ENCODE peak calls at places on chromosomes 2 and 18, in seven cellular contexts. V, U, T, Y, F, Z and J are unnamed samples.

GRCh38 chr2:104118889-104119288 is 735.0 kb upstream of the POU3F3 start:
- DNase-seq in V (peak), U (no peak), T (no peak), Y (no peak), F (no peak), Z (no peak), J (no peak)

GRCh38 chr2:66478729-66479316 is 43.9 kb downstream of the MEIS1 start:
- DNase-seq in V (no peak), U (no peak), T (no peak), Y (no peak), F (no peak), Z (no peak), J (no peak)

GRCh38 chr2:128754246-128754724 is 435.6 kb upstream of the HS6ST1 start:
- DNase-seq in V (no peak), U (no peak), T (no peak), Y (no peak), F (no peak), Z (peak), J (no peak)

GRCh38 chr2:159096896-159097295 is 128.5 kb downstream of the TANC1 start:
- DNase-seq in V (no peak), U (no peak), T (no peak), Y (peak), F (no peak), Z (peak), J (no peak)

GRCh38 chr18:12884521-12885323 is 685 bp upstream of the PTPN2 start:
- DNase-seq in V (no peak), U (no peak), T (no peak), Y (no peak), F (no peak), Z (no peak), J (no peak)

GRCh38 chr2:7430421-7430868 is 513.2 kb downstream of the RNF144A start:
- DNase-seq in V (peak), U (no peak), T (no peak), Y (peak), F (no peak), Z (no peak), J (peak)

GRCh38 chr2:43305006-43305405 is 78.6 kb upstream of the ZFP36L2 start:
- DNase-seq in V (peak), U (peak), T (no peak), Y (no peak), F (no peak), Z (peak), J (peak)

GRCh38 chr2:196252408-196253114 is 81.2 kb upstream of the STK17B start:
- DNase-seq in V (no peak), U (peak), T (no peak), Y (no peak), F (no peak), Z (no peak), J (no peak)

GRCh38 chr2:156452971-156453370 is 16.8 kb downstream of the GPD2 start:
- DNase-seq in V (no peak), U (no peak), T (no peak), Y (no peak), F (no peak), Z (no peak), J (no peak)

GRCh38 chr2:169091761-169092523 is 22.6 kb downstream of the DHRS9 start:
- DNase-seq in V (no peak), U (peak), T (no peak), Y (no peak), F (no peak), Z (peak), J (no peak)

GRCh38 chr2:24577481-24577880 is 86.4 kb downstream of the NCOA1 start:
- DNase-seq in V (no peak), U (no peak), T (no peak), Y (no peak), F (no peak), Z (peak), J (no peak)

GRCh38 chr2:17538022-17538843 is 2.3 kb upstream of the VSNL1 start:
- DNase-seq in V (peak), U (peak), T (peak), Y (no peak), F (no peak), Z (peak), J (peak)

GRCh38 chr18:50154420-50154819 is 40.5 kb downstream of the MYO5B start:
- DNase-seq in V (no peak), U (no peak), T (no peak), Y (no peak), F (no peak), Z (no peak), J (no peak)

GRCh38 chr2:3634631-3635091 is 23.3 kb upstream of the ALLC start:
- DNase-seq in V (no peak), U (no peak), T (peak), Y (no peak), F (no peak), Z (no peak), J (no peak)

GRCh38 chr2:47028171-47028570 is 112.6 kb upstream of the MCFD2 start:
- DNase-seq in V (no peak), U (no peak), T (no peak), Y (no peak), F (no peak), Z (no peak), J (no peak)

GRCh38 chr2:121529439-121530209 is 1.1 kb upstream of the RNU4ATAC start:
- DNase-seq in V (no peak), U (peak), T (peak), Y (no peak), F (peak), Z (peak), J (peak)

GRCh38 chr2:64454316-64455030 is 511 bp downstream of the LGALSL start:
- DNase-seq in V (peak), U (peak), T (peak), Y (peak), F (peak), Z (peak), J (peak)

GRCh38 chr2:8992643-8993042 is 10.8 kb downstream of the MBOAT2 start:
- DNase-seq in V (no peak), U (no peak), T (no peak), Y (no peak), F (no peak), Z (no peak), J (peak)

GRCh38 chr2:233486357-233486756 is 80.2 kb downstream of the USP40 start:
- DNase-seq in V (no peak), U (no peak), T (no peak), Y (no peak), F (no peak), Z (no peak), J (no peak)

GRCh38 chr2:21019000-21019677 is 24.7 kb downstream of the APOB start:
- DNase-seq in V (no peak), U (no peak), T (no peak), Y (no peak), F (no peak), Z (no peak), J (no peak)

GRCh38 chr18:49021433-49022129 is 70.8 kb upstream of the SMAD7 start:
- DNase-seq in V (peak), U (peak), T (peak), Y (peak), F (no peak), Z (peak), J (peak)

GRCh38 chr2:156526950-156527636 is 90.9 kb downstream of the GPD2 start:
- DNase-seq in V (no peak), U (no peak), T (no peak), Y (no peak), F (no peak), Z (no peak), J (no peak)

GRCh38 chr2:189837336-189837735 is 53.1 kb downstream of the PMS1 start:
- DNase-seq in V (no peak), U (no peak), T (no peak), Y (no peak), F (no peak), Z (no peak), J (no peak)

GRCh38 chr2:109624339-109624738 is 10.2 kb downstream of the SOWAHC start:
- DNase-seq in V (no peak), U (no peak), T (no peak), Y (no peak), F (no peak), Z (no peak), J (no peak)
- H2BK120ac ChIP-seq in V (no peak), U (no peak), T (no peak), Y (no peak), F (no peak), Z (no peak), J (no peak)

DNA sequence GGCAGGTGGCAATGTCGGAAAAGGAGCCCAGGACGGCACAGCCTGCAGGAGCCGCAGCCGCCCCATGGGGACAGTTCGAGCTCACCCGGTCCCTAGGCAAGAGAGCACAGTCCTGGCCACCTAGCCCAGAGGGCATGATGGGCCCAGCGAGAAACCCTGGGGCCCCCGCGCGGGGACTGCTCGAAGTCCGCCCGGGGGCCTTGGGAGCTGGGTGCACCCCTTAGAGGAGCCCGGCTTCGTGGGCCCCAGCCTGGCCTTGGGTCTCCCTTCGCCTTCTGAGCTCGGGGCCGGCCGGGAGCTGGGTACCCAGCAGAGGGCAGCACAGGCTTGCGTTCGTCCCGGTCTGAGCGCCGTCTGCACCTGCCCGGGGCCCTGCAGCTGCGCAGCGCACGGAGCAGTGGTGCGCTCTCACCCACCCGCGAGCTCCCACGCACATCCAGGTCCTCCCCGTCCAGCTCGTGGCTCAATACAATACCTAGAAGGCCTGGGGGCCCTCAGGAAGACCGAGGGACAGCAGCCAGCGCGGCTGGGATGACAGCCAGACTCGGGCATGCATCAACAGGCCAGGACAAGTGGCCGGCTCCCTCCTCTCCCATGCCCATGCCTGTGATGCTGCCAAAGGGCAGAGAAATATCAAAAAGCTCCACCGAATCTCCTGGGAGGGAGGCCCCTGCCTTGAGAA is 96.2 kb upstream of the ZNF532 start:
- DNase-seq in V (peak), U (peak), T (peak), Y (peak), F (peak), Z (peak), J (peak)
- H3K9ac ChIP-seq in V (no peak), U (no peak), T (no peak), Y (no peak), F (peak), Z (no peak), J (no peak)

GRCh38 chr2:219059375-219059724 is 1.4 kb downstream of the IHH start:
- DNase-seq in V (no peak), U (no peak), T (no peak), Y (peak), F (no peak), Z (no peak), J (no peak)
- H2BK120ac ChIP-seq in V (no peak), U (no peak), T (no peak), Y (no peak), F (no peak), Z (no peak), J (no peak)

DNA sequence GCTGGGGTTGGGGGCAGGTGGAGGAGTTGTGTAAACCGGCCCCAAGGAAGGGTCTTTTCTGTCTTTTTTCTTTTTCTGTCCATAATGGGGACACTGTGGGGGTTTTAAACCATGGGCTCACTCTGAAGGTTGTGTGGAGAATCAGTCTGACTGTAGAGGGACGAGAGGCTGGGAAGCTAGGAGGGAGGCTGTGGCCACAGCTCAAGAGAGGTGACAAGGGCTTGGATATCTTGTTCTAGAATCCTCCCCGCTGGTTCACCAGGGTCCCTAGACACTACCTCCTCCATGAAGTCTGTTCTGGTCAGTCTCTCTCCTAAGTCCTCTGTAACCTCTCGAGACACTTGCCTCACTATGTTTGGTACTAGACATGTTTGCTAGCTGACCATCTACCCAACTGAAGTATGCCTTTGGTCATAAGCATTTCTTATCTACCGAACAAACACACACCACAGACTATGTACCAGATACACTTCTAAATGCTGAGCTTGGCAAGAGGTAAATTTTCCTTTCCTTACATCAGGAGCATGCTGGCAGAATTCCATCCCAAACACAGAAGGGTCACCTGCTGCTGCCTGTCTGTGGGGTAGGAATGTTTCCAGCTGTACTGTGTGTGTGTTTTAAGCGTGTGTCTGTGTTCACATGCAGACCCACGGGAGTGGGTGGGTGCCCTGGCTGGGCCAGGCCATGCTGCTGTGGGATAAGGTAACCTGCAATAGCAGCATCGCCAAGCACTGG is 69.6 kb upstream of the MGAT4A start:
- DNase-seq in V (no peak), U (no peak), T (no peak), Y (no peak), F (no peak), Z (no peak), J (no peak)
- H3K9ac ChIP-seq in V (no peak), U (no peak), T (no peak), Y (no peak), F (no peak), Z (no peak), J (no peak)

GRCh38 chr18:70160075-70160678 is 45.3 kb downstream of the RTTN start:
- DNase-seq in V (no peak), U (no peak), T (no peak), Y (no peak), F (no peak), Z (no peak), J (no peak)
- H2BK120ac ChIP-seq in V (no peak), U (peak), T (no peak), Y (no peak), F (no peak), Z (no peak), J (no peak)

GRCh38 chr2:238855299-238855698 is 7.4 kb downstream of the TWIST2 start:
- DNase-seq in V (no peak), U (no peak), T (no peak), Y (no peak), F (no peak), Z (no peak), J (no peak)
- H3K9ac ChIP-seq in V (no peak), U (no peak), T (no peak), Y (no peak), F (no peak), Z (peak), J (no peak)

DNA sequence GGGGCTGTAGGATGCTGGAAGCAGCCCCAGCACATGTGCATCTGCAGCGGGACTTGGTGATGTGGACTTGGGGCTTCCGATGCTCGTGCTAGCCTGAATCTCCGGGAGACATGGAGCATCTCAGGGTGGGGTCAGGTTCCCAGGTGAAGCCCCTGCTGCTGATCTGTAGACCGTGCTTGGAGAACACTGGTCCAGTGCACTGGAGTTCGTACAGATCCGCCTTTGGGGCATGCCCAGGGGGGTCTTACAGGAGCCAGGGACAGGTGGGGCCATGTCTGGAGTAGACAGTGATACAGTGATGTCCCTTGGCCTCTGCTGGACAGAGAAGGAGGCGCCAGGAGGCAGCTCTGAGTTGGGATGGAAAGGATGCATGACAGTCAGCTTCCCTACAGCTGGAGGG is 167.7 kb downstream of the AGAP1 start:
- DNase-seq in V (no peak), U (no peak), T (no peak), Y (no peak), F (no peak), Z (no peak), J (no peak)
- H2BK120ac ChIP-seq in V (no peak), U (no peak), T (no peak), Y (no peak), F (no peak), Z (no peak), J (no peak)